ENCODE peak calls at places on chromosomes 5 and 9, in ten cellular contexts. B is PC-9, A is cardiac muscle cell, G is neuronal stem cell, O is Karpas-422, Y is DND-41, P is body of pancreas, V is Peyer's patch, T is OCI-LY7, L is heart right ventricle. H is an unnamed sample.

GRCh38 chr5:81948349-81948748 is 23.5 kb upstream of the ATG10 start:
- DNase-seq in T (no peak), B (no peak), Y (no peak), L (no peak), P (no peak), V (no peak), G (no peak), A (peak; percentile 86), O (no peak), H (no peak)

GRCh38 chr5:116068028-116068632 is 16.7 kb upstream of the COMMD10 start:
- DNase-seq in T (peak; percentile 74), O (peak; percentile 91), V (no peak), L (peak; percentile 31), Y (peak; percentile 33), A (peak; percentile 79), B (no peak), P (peak; percentile 45), G (peak; percentile 48), H (peak; percentile 33)

GRCh38 chr5:95930141-95930540 is 31.5 kb downstream of the ELL2 start:
- DNase-seq in T (no peak), G (no peak), P (no peak), A (no peak), L (no peak), Y (peak; percentile 29), B (no peak), O (no peak), V (no peak), H (no peak)

GRCh38 chr9:121910491-121911040 is 182.5 kb downstream of the TTLL11 start:
- DNase-seq in V (no peak), B (no peak), Y (no peak), G (no peak), T (no peak), A (no peak), P (no peak), L (no peak), O (no peak), H (no peak)

GRCh38 chr5:120919017-120919416 is 454.9 kb downstream of the PRR16 start:
- DNase-seq in A (no peak), O (no peak), T (no peak), G (no peak), B (no peak), P (no peak), Y (no peak), V (no peak), L (no peak), H (no peak)

GRCh38 chr9:129412814-129413536 is 207.9 kb downstream of the C9orf50 start:
- DNase-seq in L (peak; percentile 86), V (no peak), B (peak; percentile 57), O (no peak), P (peak; percentile 71), Y (peak; percentile 43), A (peak; percentile 89), G (no peak), T (no peak), H (no peak)

GRCh38 chr5:180548563-180548962 is 42.7 kb downstream of the SCGB3A1 start:
- DNase-seq in A (no peak), O (no peak), P (no peak), T (no peak), V (no peak), B (no peak), Y (no peak), G (no peak), L (no peak), H (no peak)

GRCh38 chr9:5355817-5356216 is 16.1 kb upstream of the RLN1 start:
- DNase-seq in V (no peak), Y (no peak), A (no peak), O (no peak), B (no peak), L (no peak), P (no peak), G (no peak), T (no peak), H (no peak)

DNA sequence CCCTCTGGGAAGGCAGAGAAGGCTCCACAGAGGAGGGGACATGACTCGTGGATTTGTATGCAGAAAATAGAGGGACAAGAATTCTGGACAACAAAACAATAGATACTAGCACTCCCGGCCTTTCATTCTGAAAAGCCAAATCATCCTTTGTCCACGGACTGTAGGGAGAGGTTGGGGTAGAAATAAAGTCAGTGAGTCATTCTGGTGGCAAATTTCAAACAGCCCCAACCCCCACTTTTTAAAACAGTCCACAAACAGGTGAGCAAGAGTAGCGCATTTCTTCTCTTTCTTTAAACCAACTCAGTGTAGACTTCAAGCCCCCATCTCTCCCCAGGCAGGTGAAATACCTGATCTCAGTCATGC is 56.1 kb downstream of the PTPDC1 start:
- DNase-seq in T (no peak), G (no peak), B (no peak), V (no peak), O (no peak), L (no peak), P (no peak), Y (no peak), A (no peak), H (no peak)
- H3K27ac ChIP-seq in T (no peak overlapping the region), G (no peak overlapping the region), B (no peak overlapping the region), V (peak overlapping the region; percentile 51), O (no peak overlapping the region), L (peak overlapping the region; percentile 80), P (no peak overlapping the region), Y (no peak overlapping the region), A (no peak overlapping the region), H (no peak overlapping the region)

GRCh38 chr5:39412995-39413394 is 11.8 kb downstream of the DAB2 start:
- DNase-seq in O (no peak), V (no peak), T (no peak), L (no peak), Y (no peak), G (no peak), A (no peak), B (no peak), P (no peak), H (no peak)

GRCh38 chr5:39411051-39411450 is 13.7 kb downstream of the DAB2 start:
- DNase-seq in A (peak; percentile 69), V (no peak), O (no peak), Y (no peak), T (no peak), B (peak; percentile 85), P (no peak), G (no peak), L (no peak), H (no peak)

GRCh38 chr5:39411985-39412384 is 12.8 kb downstream of the DAB2 start:
- DNase-seq in A (no peak), Y (no peak), T (no peak), O (no peak), B (no peak), V (no peak), P (no peak), L (no peak), G (no peak), H (no peak)

GRCh38 chr5:39415186-39415585 is 9.6 kb downstream of the DAB2 start:
- DNase-seq in O (no peak), P (no peak), Y (no peak), L (no peak), A (no peak), G (no peak), B (no peak), T (no peak), V (no peak), H (no peak)

GRCh38 chr5:39414429-39414828 is 10.4 kb downstream of the DAB2 start:
- DNase-seq in Y (no peak), P (no peak), V (no peak), O (no peak), T (no peak), G (no peak), L (no peak), B (no peak), A (no peak), H (no peak)
- H3K27ac ChIP-seq in Y (no peak overlapping the region), P (no peak overlapping the region), V (no peak overlapping the region), O (no peak overlapping the region), T (no peak overlapping the region), G (no peak overlapping the region), L (no peak overlapping the region), B (no peak overlapping the region), A (no peak overlapping the region), H (no peak overlapping the region)

GRCh38 chr5:175680020-175680419 is 22.1 kb downstream of the HRH2 start:
- DNase-seq in G (no peak), V (peak; percentile 25), Y (no peak), A (no peak), T (no peak), P (no peak), O (no peak), B (no peak), L (no peak), H (no peak)

GRCh38 chr5:175681045-175681974 is 23.4 kb downstream of the HRH2 start:
- DNase-seq in G (no peak), B (no peak), L (no peak), A (peak; percentile 10), V (peak; percentile 8), Y (no peak), O (no peak), T (no peak), P (no peak), H (no peak)

GRCh38 chr5:175681975-175682354 is 24.1 kb downstream of the HRH2 start:
- DNase-seq in T (no peak), V (peak; percentile 10), O (no peak), P (no peak), B (no peak), L (no peak), Y (no peak), G (no peak), A (peak; percentile 22), H (no peak)

GRCh38 chr5:175682664-175683063 is 24.8 kb downstream of the HRH2 start:
- DNase-seq in G (no peak), O (no peak), Y (no peak), A (no peak), B (no peak), L (no peak), P (no peak), T (no peak), V (peak; percentile 33), H (no peak)

DNA sequence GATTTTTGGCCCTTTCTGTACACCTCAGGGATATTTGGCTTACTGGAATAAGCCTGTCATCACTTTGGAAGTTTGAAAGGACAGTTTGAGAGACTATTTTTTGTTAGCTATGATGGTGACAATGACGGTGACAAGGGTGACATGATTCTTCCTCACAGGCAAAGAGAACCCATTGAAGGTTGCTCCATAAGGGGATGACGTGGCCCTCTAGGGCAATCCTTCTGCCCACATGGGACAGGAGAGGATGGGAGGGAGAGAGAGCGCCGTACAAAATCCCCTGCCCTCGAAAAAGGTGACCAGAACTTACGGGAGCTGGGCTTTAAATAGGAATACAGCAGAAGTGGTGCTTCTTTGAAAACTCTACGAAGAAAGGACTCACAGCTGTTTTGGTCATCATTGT is 22.6 kb downstream of the HRH2 start:
- DNase-seq in P (no peak), Y (no peak), B (no peak), A (no peak), G (no peak), O (no peak), L (no peak), T (no peak), V (no peak), H (no peak)
- H3K27ac ChIP-seq in P (no peak overlapping the region), Y (no peak overlapping the region), B (no peak overlapping the region), A (peak overlapping the region; percentile 89), G (no peak overlapping the region), O (no peak overlapping the region), L (peak overlapping the region; percentile 85), T (no peak overlapping the region), V (no peak overlapping the region), H (no peak overlapping the region)

GRCh38 chr9:746661-747434 is 94.6 kb upstream of the DMRT1 start:
- DNase-seq in T (no peak), Y (no peak), O (no peak), P (no peak), V (no peak), B (no peak), G (no peak), A (no peak), L (no peak), H (no peak)

GRCh38 chr9:749712-750111 is 91.8 kb upstream of the DMRT1 start:
- DNase-seq in Y (peak; percentile 85), V (no peak), L (no peak), B (no peak), P (no peak), A (no peak), T (peak; percentile 26), O (no peak), G (no peak), H (no peak)

GRCh38 chr9:750264-750967 is 91.1 kb upstream of the DMRT1 start:
- DNase-seq in T (peak; percentile 30), Y (peak; percentile 66), A (no peak), O (no peak), G (no peak), V (no peak), B (no peak), P (no peak), L (no peak), H (no peak)

GRCh38 chr9:747567-747966 is 93.9 kb upstream of the DMRT1 start:
- DNase-seq in V (no peak), T (no peak), P (no peak), B (no peak), A (no peak), O (no peak), L (no peak), G (no peak), Y (no peak), H (no peak)

GRCh38 chr9:748861-749497 is 92.5 kb upstream of the DMRT1 start:
- DNase-seq in B (no peak), V (no peak), L (no peak), O (no peak), Y (peak; percentile 16), G (no peak), T (no peak), A (no peak), P (no peak), H (no peak)
- H3K27ac ChIP-seq in B (no peak overlapping the region), V (peak overlapping the region; percentile 34), L (no peak overlapping the region), O (no peak overlapping the region), Y (peak overlapping the region; percentile 95), G (no peak overlapping the region), T (no peak overlapping the region), A (no peak overlapping the region), P (no peak overlapping the region), H (no peak overlapping the region)